ENCODE peak calls at places on chromosomes 13 and 19, in nine cellular contexts. E, O, Q, B, Z, D, S, K and Y are unnamed samples.

GRCh38 chr13:29810145-29810742 is 40.2 kb downstream of the UBL3 start:
- DNase-seq in E (no peak), O (no peak), Q (no peak), B (no peak), Z (no peak), D (no peak), S (no peak), K (no peak), Y (no peak)

GRCh38 chr19:49413348-49413747 is 9.9 kb downstream of the PTH2 start:
- DNase-seq in E (peak; percentile 40), O (no peak), Q (no peak), B (no peak), Z (no peak), D (no peak), S (no peak), K (no peak), Y (no peak)

GRCh38 chr13:29754486-29754806 is 96.0 kb downstream of the UBL3 start:
- DNase-seq in E (peak; percentile 81), O (peak; percentile 48), Q (no peak), B (no peak), Z (no peak), D (no peak), S (no peak), K (no peak), Y (no peak)

GRCh38 chr13:113527272-113527958 is 36.9 kb upstream of the DCUN1D2 start:
- DNase-seq in E (no peak), O (no peak), Q (no peak), B (no peak), Z (no peak), D (no peak), S (peak; percentile 66), K (no peak), Y (peak; percentile 20)

GRCh38 chr13:39888865-39889810 is 233.7 kb downstream of the COG6 start:
- DNase-seq in E (peak; percentile 79), O (no peak), Q (no peak), B (no peak), Z (no peak), D (no peak), S (no peak), K (no peak), Y (no peak)

GRCh38 chr13:50685491-50685890 is 158.0 kb downstream of the DLEU7 start:
- DNase-seq in E (peak; percentile 82), O (no peak), Q (no peak), B (peak; percentile 45), Z (peak; percentile 81), D (no peak), S (no peak), K (peak; percentile 99), Y (peak; percentile 36)

GRCh38 chr19:38250821-38251563 is 5.2 kb downstream of the PPP1R14A start:
- DNase-seq in E (peak; percentile 68), O (peak; percentile 59), Q (peak; percentile 13), B (no peak), Z (peak; percentile 88), D (no peak), S (no peak), K (peak; percentile 89), Y (no peak)

GRCh38 chr19:34260771-34261173 is 6.4 kb downstream of the GARRE1 start:
- DNase-seq in E (peak; percentile 71), O (peak; percentile 39), Q (no peak), B (no peak), Z (no peak), D (no peak), S (no peak), K (no peak), Y (no peak)

GRCh38 chr13:21240586-21240985 is 64.1 kb downstream of the MRPL57 start:
- DNase-seq in E (peak; percentile 38), O (peak; percentile 66), Q (no peak), B (no peak), Z (no peak), D (no peak), S (no peak), K (no peak), Y (peak; percentile 41)

GRCh38 chr19:29278716-29279115 is 65.8 kb upstream of the UQCRFS1 start:
- DNase-seq in E (no peak), O (no peak), Q (no peak), B (no peak), Z (no peak), D (no peak), S (no peak), K (no peak), Y (no peak)

GRCh38 chr19:16921766-16922591 is 33.2 kb downstream of the F2RL3 start:
- DNase-seq in E (no peak), O (no peak), Q (no peak), B (no peak), Z (no peak), D (no peak), S (no peak), K (no peak), Y (no peak)

GRCh38 chr19:52533901-52534300 is 6.4 kb downstream of the ZNF808 start:
- DNase-seq in E (no peak), O (peak; percentile 3), Q (no peak), B (no peak), Z (peak; percentile 17), D (no peak), S (peak; percentile 55), K (no peak), Y (peak; percentile 85)

GRCh38 chr13:74975122-74975521 is 506.8 kb downstream of the TBC1D4 start:
- DNase-seq in E (no peak), O (no peak), Q (no peak), B (no peak), Z (no peak), D (no peak), S (no peak), K (no peak), Y (no peak)

GRCh38 chr13:96052655-96053002 is 572 bp downstream of the UGGT2 start:
- DNase-seq in E (peak; percentile 67), O (peak; percentile 80), Q (peak; percentile 2), B (peak; percentile 4), Z (no peak), D (no peak), S (peak; percentile 45), K (peak; percentile 30), Y (no peak)

GRCh38 chr19:49408816-49409440 is 14.3 kb downstream of the PTH2 start:
- DNase-seq in E (no peak), O (no peak), Q (no peak), B (no peak), Z (no peak), D (no peak), S (peak; percentile 26), K (no peak), Y (peak; percentile 47)

GRCh38 chr19:1175020-1175419 is 952 bp upstream of the SBNO2 start:
- DNase-seq in E (no peak), O (no peak), Q (no peak), B (no peak), Z (no peak), D (no peak), S (no peak), K (no peak), Y (no peak)

GRCh38 chr13:80556291-80556690 is 215.4 kb upstream of the SPRY2 start:
- DNase-seq in E (no peak), O (no peak), Q (no peak), B (no peak), Z (no peak), D (no peak), S (no peak), K (no peak), Y (no peak)

GRCh38 chr19:46351241-46352041 is 4.6 kb downstream of the PPP5C start:
- DNase-seq in E (peak; percentile 77), O (peak; percentile 63), Q (peak; percentile 31), B (no peak), Z (peak; percentile 48), D (no peak), S (peak; percentile 48), K (no peak), Y (peak; percentile 60)

GRCh38 chr13:27500806-27501534 is 50.6 kb upstream of the MTIF3 start:
- DNase-seq in E (no peak), O (peak; percentile 6), Q (no peak), B (no peak), Z (no peak), D (no peak), S (no peak), K (no peak), Y (no peak)

GRCh38 chr13:40153516-40153915 is 498.1 kb downstream of the COG6 start:
- DNase-seq in E (no peak), O (no peak), Q (no peak), B (no peak), Z (peak; percentile 33), D (no peak), S (no peak), K (no peak), Y (no peak)

GRCh38 chr19:55647732-55648656 is at the start of gene CCDC106:
- DNase-seq in E (peak; percentile 90), O (peak; percentile 73), Q (no peak), B (no peak), Z (peak; percentile 71), D (peak; percentile 27), S (peak; percentile 62), K (no peak), Y (peak; percentile 52)

GRCh38 chr19:30228113-30228725 is 144.0 kb upstream of the ZNF536 start:
- DNase-seq in E (peak; percentile 48), O (no peak), Q (no peak), B (no peak), Z (no peak), D (no peak), S (no peak), K (peak; percentile 76), Y (no peak)